ENCODE peak calls at places on chromosomes 3 and 15, in six cellular contexts. One of them, this sample, is unnamed.

GRCh38 chr3:53936347-53936746 is 44.7 kb upstream of the SELENOK start:
- DNase-seq in endodermal cell: no peak
- DNase-seq in foreskin fibroblast: no peak
- DNase-seq in cardiac fibroblast: no peak
- DNase-seq in epithelial cell of proximal tubule: no peak
- DNase-seq in iPS DF 6.9: no peak
- DNase-seq in this sample: no peak

GRCh38 chr15:70935631-70936030 is 43.0 kb downstream of the LRRC49 start:
- DNase-seq in endodermal cell: no peak
- DNase-seq in foreskin fibroblast: no peak
- DNase-seq in cardiac fibroblast: no peak
- DNase-seq in epithelial cell of proximal tubule: no peak
- DNase-seq in iPS DF 6.9: no peak
- DNase-seq in this sample: no peak

GRCh38 chr3:105853801-105854432 is 14.9 kb downstream of the CBLB start:
- DNase-seq in endodermal cell: no peak
- DNase-seq in foreskin fibroblast: no peak
- DNase-seq in cardiac fibroblast: no peak
- DNase-seq in epithelial cell of proximal tubule: no peak
- DNase-seq in iPS DF 6.9: no peak
- DNase-seq in this sample: no peak

GRCh38 chr3:23723153-23723552 is 82.6 kb upstream of the UBE2E1 start:
- DNase-seq in endodermal cell: no peak
- DNase-seq in foreskin fibroblast: no peak
- DNase-seq in cardiac fibroblast: no peak
- DNase-seq in epithelial cell of proximal tubule: no peak
- DNase-seq in iPS DF 6.9: no peak
- DNase-seq in this sample: no peak

GRCh38 chr3:160225181-160226025 is at the start of gene C3orf80:
- DNase-seq in endodermal cell: peak; percentile 91
- DNase-seq in foreskin fibroblast: peak; percentile 32
- DNase-seq in cardiac fibroblast: peak; percentile 33
- DNase-seq in epithelial cell of proximal tubule: no peak
- DNase-seq in iPS DF 6.9: no peak
- DNase-seq in this sample: peak; percentile 75

GRCh38 chr3:140388525-140388924 is 289.3 kb upstream of the TRIM42 start:
- DNase-seq in endodermal cell: peak; percentile 7
- DNase-seq in foreskin fibroblast: no peak
- DNase-seq in cardiac fibroblast: no peak
- DNase-seq in epithelial cell of proximal tubule: no peak
- DNase-seq in iPS DF 6.9: no peak
- DNase-seq in this sample: no peak

GRCh38 chr15:48872632-48873031 is 5.3 kb upstream of the EID1 start:
- DNase-seq in endodermal cell: no peak
- DNase-seq in foreskin fibroblast: no peak
- DNase-seq in cardiac fibroblast: no peak
- DNase-seq in epithelial cell of proximal tubule: no peak
- DNase-seq in iPS DF 6.9: no peak
- DNase-seq in this sample: no peak

GRCh38 chr3:81726735-81727134 is 34.7 kb downstream of the GBE1 start:
- DNase-seq in endodermal cell: no peak
- DNase-seq in foreskin fibroblast: no peak
- DNase-seq in cardiac fibroblast: peak; percentile 64
- DNase-seq in epithelial cell of proximal tubule: no peak
- DNase-seq in iPS DF 6.9: no peak
- DNase-seq in this sample: no peak

GRCh38 chr15:86591158-86591557 is 511.5 kb downstream of the AGBL1 start:
- DNase-seq in endodermal cell: no peak
- DNase-seq in foreskin fibroblast: no peak
- DNase-seq in cardiac fibroblast: no peak
- DNase-seq in epithelial cell of proximal tubule: no peak
- DNase-seq in iPS DF 6.9: no peak
- DNase-seq in this sample: no peak

GRCh38 chr3:98901032-98901464 is 447 bp downstream of the DCBLD2 start:
- DNase-seq in endodermal cell: peak; percentile 89
- DNase-seq in foreskin fibroblast: no peak
- DNase-seq in cardiac fibroblast: peak; percentile 60
- DNase-seq in epithelial cell of proximal tubule: no peak
- DNase-seq in iPS DF 6.9: no peak
- DNase-seq in this sample: peak; percentile 64

GRCh38 chr3:35659808-35660207 is 20.5 kb downstream of the ARPP21 start:
- DNase-seq in endodermal cell: peak; percentile 51
- DNase-seq in foreskin fibroblast: no peak
- DNase-seq in cardiac fibroblast: no peak
- DNase-seq in epithelial cell of proximal tubule: peak; percentile 30
- DNase-seq in iPS DF 6.9: no peak
- DNase-seq in this sample: no peak

GRCh38 chr15:99906356-99906755 is 173.1 kb upstream of the LYSMD4 start:
- DNase-seq in endodermal cell: no peak
- DNase-seq in foreskin fibroblast: no peak
- DNase-seq in cardiac fibroblast: no peak
- DNase-seq in epithelial cell of proximal tubule: no peak
- DNase-seq in iPS DF 6.9: no peak
- DNase-seq in this sample: no peak

GRCh38 chr3:14768182-14768790 is 50.5 kb upstream of the FGD5 start:
- DNase-seq in endodermal cell: no peak
- DNase-seq in foreskin fibroblast: no peak
- DNase-seq in cardiac fibroblast: no peak
- DNase-seq in epithelial cell of proximal tubule: no peak
- DNase-seq in iPS DF 6.9: no peak
- DNase-seq in this sample: no peak

GRCh38 chr3:96017556-96017955 is 796.8 kb upstream of the EPHA6 start:
- DNase-seq in endodermal cell: no peak
- DNase-seq in foreskin fibroblast: no peak
- DNase-seq in cardiac fibroblast: no peak
- DNase-seq in epithelial cell of proximal tubule: no peak
- DNase-seq in iPS DF 6.9: no peak
- DNase-seq in this sample: no peak

GRCh38 chr3:195200010-195200822 is 70.7 kb downstream of the XXYLT1 start:
- DNase-seq in endodermal cell: peak; percentile 20
- DNase-seq in foreskin fibroblast: no peak
- DNase-seq in cardiac fibroblast: no peak
- DNase-seq in epithelial cell of proximal tubule: no peak
- DNase-seq in iPS DF 6.9: no peak
- DNase-seq in this sample: no peak

GRCh38 chr15:25435474-25436243 is 3.2 kb downstream of the UBE3A start:
- DNase-seq in endodermal cell: no peak
- DNase-seq in foreskin fibroblast: no peak
- DNase-seq in cardiac fibroblast: no peak
- DNase-seq in epithelial cell of proximal tubule: no peak
- DNase-seq in iPS DF 6.9: no peak
- DNase-seq in this sample: no peak
- H3K4me3 ChIP-seq in endodermal cell: peak overlapping the region; percentile 97
- H3K4me3 ChIP-seq in foreskin fibroblast: no peak overlapping the region
- H3K4me3 ChIP-seq in cardiac fibroblast: no peak overlapping the region
- H3K4me3 ChIP-seq in epithelial cell of proximal tubule: no peak overlapping the region
- H3K4me3 ChIP-seq in iPS DF 6.9: no peak overlapping the region
- H3K4me3 ChIP-seq in this sample: no peak overlapping the region

GRCh38 chr3:55486857-55487375 is at the start of gene WNT5A:
- DNase-seq in endodermal cell: peak; percentile 87
- DNase-seq in foreskin fibroblast: no peak
- DNase-seq in cardiac fibroblast: peak; percentile 54
- DNase-seq in epithelial cell of proximal tubule: no peak
- DNase-seq in iPS DF 6.9: no peak
- DNase-seq in this sample: peak; percentile 32
- H3K4me3 ChIP-seq in endodermal cell: peak within 1 kb of the TSS; percentile 81
- H3K4me3 ChIP-seq in foreskin fibroblast: peak within 1 kb of the TSS; percentile 86
- H3K4me3 ChIP-seq in cardiac fibroblast: peak within 1 kb of the TSS; percentile 90
- H3K4me3 ChIP-seq in epithelial cell of proximal tubule: peak within 1 kb of the TSS; percentile 87
- H3K4me3 ChIP-seq in iPS DF 6.9: peak within 1 kb of the TSS; percentile 43
- H3K4me3 ChIP-seq in this sample: peak within 1 kb of the TSS; percentile 66

GRCh38 chr15:91855241-91855640 is 1.7 kb downstream of the SLCO3A1 start:
- DNase-seq in endodermal cell: no peak
- DNase-seq in foreskin fibroblast: no peak
- DNase-seq in cardiac fibroblast: no peak
- DNase-seq in epithelial cell of proximal tubule: no peak
- DNase-seq in iPS DF 6.9: no peak
- DNase-seq in this sample: no peak

GRCh38 chr15:91855684-91856553 is 2.4 kb downstream of the SLCO3A1 start:
- DNase-seq in endodermal cell: peak; percentile 95
- DNase-seq in foreskin fibroblast: no peak
- DNase-seq in cardiac fibroblast: no peak
- DNase-seq in epithelial cell of proximal tubule: no peak
- DNase-seq in iPS DF 6.9: peak; percentile 54
- DNase-seq in this sample: no peak

GRCh38 chr15:91860498-91860897 is 7.0 kb downstream of the SLCO3A1 start:
- DNase-seq in endodermal cell: no peak
- DNase-seq in foreskin fibroblast: no peak
- DNase-seq in cardiac fibroblast: no peak
- DNase-seq in epithelial cell of proximal tubule: no peak
- DNase-seq in iPS DF 6.9: no peak
- DNase-seq in this sample: no peak

GRCh38 chr15:91857224-91857585 is 3.7 kb downstream of the SLCO3A1 start:
- DNase-seq in endodermal cell: no peak
- DNase-seq in foreskin fibroblast: no peak
- DNase-seq in cardiac fibroblast: no peak
- DNase-seq in epithelial cell of proximal tubule: no peak
- DNase-seq in iPS DF 6.9: no peak
- DNase-seq in this sample: no peak

DNA sequence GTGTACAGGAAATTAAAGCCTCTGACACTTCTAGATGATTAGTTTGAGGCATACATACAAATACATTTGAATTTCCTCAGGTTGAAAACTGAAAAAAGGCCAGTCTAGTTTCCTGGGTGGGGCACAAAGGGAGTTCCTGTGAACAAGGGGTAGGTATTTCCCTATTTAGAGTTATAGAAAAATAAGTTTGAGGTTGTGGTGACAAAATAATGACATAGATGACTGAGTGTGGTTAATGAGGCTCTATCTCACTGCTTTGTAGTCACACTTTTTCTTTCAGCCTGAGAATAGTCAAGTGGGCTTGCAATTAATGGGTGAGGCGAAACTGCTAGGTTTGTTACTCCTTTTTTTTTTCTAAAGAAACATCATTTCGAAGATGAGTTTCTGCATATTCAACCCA is 4.3 kb downstream of the SLCO3A1 start:
- DNase-seq in endodermal cell: no peak
- DNase-seq in foreskin fibroblast: no peak
- DNase-seq in cardiac fibroblast: no peak
- DNase-seq in epithelial cell of proximal tubule: no peak
- DNase-seq in iPS DF 6.9: no peak
- DNase-seq in this sample: no peak
- H3K4me3 ChIP-seq in endodermal cell: no peak overlapping the region
- H3K4me3 ChIP-seq in foreskin fibroblast: no peak overlapping the region
- H3K4me3 ChIP-seq in cardiac fibroblast: no peak overlapping the region
- H3K4me3 ChIP-seq in epithelial cell of proximal tubule: no peak overlapping the region
- H3K4me3 ChIP-seq in iPS DF 6.9: no peak overlapping the region
- H3K4me3 ChIP-seq in this sample: no peak overlapping the region

DNA sequence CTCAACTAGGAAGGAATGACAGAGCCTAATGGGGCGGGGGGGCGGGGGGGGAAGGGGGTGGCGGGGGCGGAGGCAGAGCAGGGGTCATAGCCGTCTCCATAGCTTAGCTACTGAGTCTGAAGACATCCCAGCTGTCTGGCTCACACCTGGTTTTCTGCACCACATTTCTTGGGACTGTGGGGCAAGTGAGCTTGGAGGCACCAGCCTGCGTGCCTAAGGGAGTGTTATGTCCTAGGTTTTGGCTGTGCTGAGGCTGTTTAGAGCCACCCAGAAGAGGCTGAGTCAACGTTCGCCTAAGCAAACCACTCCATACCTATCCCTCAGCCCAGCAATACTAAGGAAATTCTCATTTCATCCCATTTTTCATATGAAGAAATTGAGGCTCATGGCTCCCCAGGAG is 1.4 kb downstream of the IL17RD start:
- DNase-seq in endodermal cell: peak; percentile 63
- DNase-seq in foreskin fibroblast: no peak
- DNase-seq in cardiac fibroblast: no peak
- DNase-seq in epithelial cell of proximal tubule: no peak
- DNase-seq in iPS DF 6.9: no peak
- DNase-seq in this sample: no peak
- H3K4me3 ChIP-seq in endodermal cell: peak overlapping the region; percentile 91
- H3K4me3 ChIP-seq in foreskin fibroblast: peak overlapping the region; percentile 70
- H3K4me3 ChIP-seq in cardiac fibroblast: no peak overlapping the region
- H3K4me3 ChIP-seq in epithelial cell of proximal tubule: peak overlapping the region; percentile 76
- H3K4me3 ChIP-seq in iPS DF 6.9: peak overlapping the region; percentile 88
- H3K4me3 ChIP-seq in this sample: no peak overlapping the region

DNA sequence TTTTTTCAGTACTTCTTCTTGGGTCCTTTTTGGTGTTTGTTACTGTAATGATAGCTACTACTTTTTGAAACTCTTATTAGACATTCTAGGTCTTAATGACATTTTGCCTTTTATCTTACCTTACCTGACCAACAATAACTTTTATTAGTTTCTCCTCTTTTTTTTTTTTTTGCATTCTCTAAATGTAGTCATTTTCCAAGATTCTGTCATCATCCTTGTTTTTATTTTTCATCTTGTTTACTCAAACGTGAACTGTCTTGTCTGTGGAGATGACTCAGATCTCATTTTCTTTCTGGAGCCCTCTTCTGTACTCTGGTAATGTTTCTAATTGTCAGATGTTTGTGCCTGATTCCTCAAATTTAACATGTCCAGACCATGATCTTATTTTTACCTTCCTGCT is 2.9 kb downstream of the ABHD5 start:
- DNase-seq in endodermal cell: no peak
- DNase-seq in foreskin fibroblast: no peak
- DNase-seq in cardiac fibroblast: no peak
- DNase-seq in epithelial cell of proximal tubule: no peak
- DNase-seq in iPS DF 6.9: no peak
- DNase-seq in this sample: no peak
- H3K4me3 ChIP-seq in endodermal cell: peak overlapping the region; percentile 87
- H3K4me3 ChIP-seq in foreskin fibroblast: no peak overlapping the region
- H3K4me3 ChIP-seq in cardiac fibroblast: no peak overlapping the region
- H3K4me3 ChIP-seq in epithelial cell of proximal tubule: no peak overlapping the region
- H3K4me3 ChIP-seq in iPS DF 6.9: no peak overlapping the region
- H3K4me3 ChIP-seq in this sample: no peak overlapping the region